ENCODE peak calls at places on chromosomes 13 and 19, in seven cellular contexts. One of them, this sample, is unnamed.

GRCh38 chr19:56678205-56678604 is 6.6 kb upstream of the ZNF835 start:
- DNase-seq in stimulated activated CD8-positive, alpha-beta memory T cell treated with anti-CD3 and anti-CD28 coated beads, Interleukin-4, amount 100 ng/mL, for 24 hours: no peak
- DNase-seq in stimulated activated naive CD4-positive, alpha-beta T cell: no peak
- DNase-seq in nucleus accumbens: peak
- DNase-seq in H54: no peak
- DNase-seq in left ventricle myocardium inferior: no peak
- DNase-seq in hypothalamus: peak
- DNase-seq in this sample: no peak

GRCh38 chr19:49555600-49556411 is 24.6 kb downstream of the NOSIP start:
- DNase-seq in stimulated activated naive CD4-positive, alpha-beta T cell: peak
- DNase-seq in left ventricle myocardium inferior: peak
- DNase-seq in nucleus accumbens: no peak
- DNase-seq in hypothalamus: no peak
- DNase-seq in stimulated activated CD8-positive, alpha-beta memory T cell treated with anti-CD3 and anti-CD28 coated beads, Interleukin-4, amount 100 ng/mL, for 24 hours: no peak
- DNase-seq in H54: peak
- DNase-seq in this sample: no peak

GRCh38 chr19:42601811-42602443 is 7.2 kb upstream of the CEACAM8 start:
- DNase-seq in H54: peak
- DNase-seq in stimulated activated naive CD4-positive, alpha-beta T cell: peak
- DNase-seq in nucleus accumbens: no peak
- DNase-seq in hypothalamus: no peak
- DNase-seq in left ventricle myocardium inferior: no peak
- DNase-seq in stimulated activated CD8-positive, alpha-beta memory T cell treated with anti-CD3 and anti-CD28 coated beads, Interleukin-4, amount 100 ng/mL, for 24 hours: no peak
- DNase-seq in this sample: no peak

GRCh38 chr19:4140237-4140711 is 13.2 kb upstream of the CREB3L3 start:
- DNase-seq in left ventricle myocardium inferior: no peak
- DNase-seq in stimulated activated naive CD4-positive, alpha-beta T cell: peak
- DNase-seq in H54: peak
- DNase-seq in stimulated activated CD8-positive, alpha-beta memory T cell treated with anti-CD3 and anti-CD28 coated beads, Interleukin-4, amount 100 ng/mL, for 24 hours: no peak
- DNase-seq in nucleus accumbens: no peak
- DNase-seq in hypothalamus: no peak
- DNase-seq in this sample: peak

GRCh38 chr19:10193666-10194499 is 870 bp downstream of the DNMT1 start:
- DNase-seq in hypothalamus: no peak
- DNase-seq in nucleus accumbens: no peak
- DNase-seq in stimulated activated CD8-positive, alpha-beta memory T cell treated with anti-CD3 and anti-CD28 coated beads, Interleukin-4, amount 100 ng/mL, for 24 hours: no peak
- DNase-seq in H54: peak
- DNase-seq in stimulated activated naive CD4-positive, alpha-beta T cell: peak
- DNase-seq in left ventricle myocardium inferior: no peak
- DNase-seq in this sample: no peak

GRCh38 chr13:27954406-27954851 is 14.7 kb downstream of the CDX2 start:
- DNase-seq in H54: no peak
- DNase-seq in left ventricle myocardium inferior: no peak
- DNase-seq in stimulated activated CD8-positive, alpha-beta memory T cell treated with anti-CD3 and anti-CD28 coated beads, Interleukin-4, amount 100 ng/mL, for 24 hours: no peak
- DNase-seq in hypothalamus: no peak
- DNase-seq in stimulated activated naive CD4-positive, alpha-beta T cell: no peak
- DNase-seq in nucleus accumbens: no peak
- DNase-seq in this sample: no peak

GRCh38 chr19:48975947-48976847 is 11.1 kb downstream of the FTL start:
- DNase-seq in hypothalamus: no peak
- DNase-seq in left ventricle myocardium inferior: no peak
- DNase-seq in stimulated activated CD8-positive, alpha-beta memory T cell treated with anti-CD3 and anti-CD28 coated beads, Interleukin-4, amount 100 ng/mL, for 24 hours: no peak
- DNase-seq in nucleus accumbens: no peak
- DNase-seq in H54: no peak
- DNase-seq in stimulated activated naive CD4-positive, alpha-beta T cell: peak
- DNase-seq in this sample: no peak

GRCh38 chr19:5536337-5536894 is 31.3 kb downstream of the TINCR start:
- DNase-seq in left ventricle myocardium inferior: peak
- DNase-seq in stimulated activated CD8-positive, alpha-beta memory T cell treated with anti-CD3 and anti-CD28 coated beads, Interleukin-4, amount 100 ng/mL, for 24 hours: no peak
- DNase-seq in stimulated activated naive CD4-positive, alpha-beta T cell: no peak
- DNase-seq in hypothalamus: peak
- DNase-seq in nucleus accumbens: peak
- DNase-seq in H54: no peak
- DNase-seq in this sample: no peak

GRCh38 chr13:63873936-63874335 is 2458.3 kb upstream of the PCDH20 start:
- DNase-seq in H54: no peak
- DNase-seq in left ventricle myocardium inferior: no peak
- DNase-seq in hypothalamus: no peak
- DNase-seq in nucleus accumbens: no peak
- DNase-seq in stimulated activated CD8-positive, alpha-beta memory T cell treated with anti-CD3 and anti-CD28 coated beads, Interleukin-4, amount 100 ng/mL, for 24 hours: no peak
- DNase-seq in stimulated activated naive CD4-positive, alpha-beta T cell: no peak
- DNase-seq in this sample: no peak

GRCh38 chr13:101845501-101846012 is 393.1 kb downstream of the ITGBL1 start:
- DNase-seq in left ventricle myocardium inferior: no peak
- DNase-seq in hypothalamus: no peak
- DNase-seq in stimulated activated naive CD4-positive, alpha-beta T cell: no peak
- DNase-seq in nucleus accumbens: no peak
- DNase-seq in H54: no peak
- DNase-seq in stimulated activated CD8-positive, alpha-beta memory T cell treated with anti-CD3 and anti-CD28 coated beads, Interleukin-4, amount 100 ng/mL, for 24 hours: no peak
- DNase-seq in this sample: no peak

GRCh38 chr13:93847162-93847561 is 620.6 kb downstream of the GPC6 start:
- DNase-seq in stimulated activated CD8-positive, alpha-beta memory T cell treated with anti-CD3 and anti-CD28 coated beads, Interleukin-4, amount 100 ng/mL, for 24 hours: no peak
- DNase-seq in nucleus accumbens: no peak
- DNase-seq in hypothalamus: no peak
- DNase-seq in stimulated activated naive CD4-positive, alpha-beta T cell: no peak
- DNase-seq in left ventricle myocardium inferior: no peak
- DNase-seq in H54: peak
- DNase-seq in this sample: no peak

GRCh38 chr13:64551755-64552154 is 2678.4 kb downstream of the PCDH9 start:
- DNase-seq in nucleus accumbens: no peak
- DNase-seq in hypothalamus: no peak
- DNase-seq in left ventricle myocardium inferior: no peak
- DNase-seq in stimulated activated naive CD4-positive, alpha-beta T cell: no peak
- DNase-seq in H54: no peak
- DNase-seq in stimulated activated CD8-positive, alpha-beta memory T cell treated with anti-CD3 and anti-CD28 coated beads, Interleukin-4, amount 100 ng/mL, for 24 hours: no peak
- DNase-seq in this sample: no peak

GRCh38 chr19:41226053-41226873 is 7.2 kb downstream of the AXL start:
- DNase-seq in hypothalamus: peak
- DNase-seq in left ventricle myocardium inferior: peak
- DNase-seq in nucleus accumbens: peak
- DNase-seq in stimulated activated CD8-positive, alpha-beta memory T cell treated with anti-CD3 and anti-CD28 coated beads, Interleukin-4, amount 100 ng/mL, for 24 hours: peak
- DNase-seq in H54: peak
- DNase-seq in stimulated activated naive CD4-positive, alpha-beta T cell: peak
- DNase-seq in this sample: no peak

GRCh38 chr19:7397687-7398086 is 49.0 kb downstream of the ARHGEF18 start:
- DNase-seq in nucleus accumbens: no peak
- DNase-seq in stimulated activated naive CD4-positive, alpha-beta T cell: no peak
- DNase-seq in H54: peak
- DNase-seq in left ventricle myocardium inferior: no peak
- DNase-seq in hypothalamus: no peak
- DNase-seq in stimulated activated CD8-positive, alpha-beta memory T cell treated with anti-CD3 and anti-CD28 coated beads, Interleukin-4, amount 100 ng/mL, for 24 hours: no peak
- DNase-seq in this sample: no peak

GRCh38 chr19:29724102-29724641 is 9.1 kb upstream of the C19orf12 start:
- DNase-seq in nucleus accumbens: peak
- DNase-seq in stimulated activated CD8-positive, alpha-beta memory T cell treated with anti-CD3 and anti-CD28 coated beads, Interleukin-4, amount 100 ng/mL, for 24 hours: peak
- DNase-seq in hypothalamus: peak
- DNase-seq in left ventricle myocardium inferior: no peak
- DNase-seq in H54: no peak
- DNase-seq in stimulated activated naive CD4-positive, alpha-beta T cell: peak
- DNase-seq in this sample: peak

GRCh38 chr13:24644051-24644450 is 36.2 kb upstream of the ATP12A start:
- DNase-seq in hypothalamus: no peak
- DNase-seq in stimulated activated naive CD4-positive, alpha-beta T cell: no peak
- DNase-seq in stimulated activated CD8-positive, alpha-beta memory T cell treated with anti-CD3 and anti-CD28 coated beads, Interleukin-4, amount 100 ng/mL, for 24 hours: no peak
- DNase-seq in H54: no peak
- DNase-seq in nucleus accumbens: no peak
- DNase-seq in left ventricle myocardium inferior: no peak
- DNase-seq in this sample: no peak

GRCh38 chr19:17841810-17842662 is 5.7 kb downstream of the JAK3 start:
- DNase-seq in left ventricle myocardium inferior: peak
- DNase-seq in nucleus accumbens: peak
- DNase-seq in stimulated activated naive CD4-positive, alpha-beta T cell: peak
- DNase-seq in hypothalamus: peak
- DNase-seq in stimulated activated CD8-positive, alpha-beta memory T cell treated with anti-CD3 and anti-CD28 coated beads, Interleukin-4, amount 100 ng/mL, for 24 hours: peak
- DNase-seq in H54: peak
- DNase-seq in this sample: peak

GRCh38 chr19:13727798-13728197 is 36.5 kb upstream of the MRI1 start:
- DNase-seq in H54: no peak
- DNase-seq in hypothalamus: no peak
- DNase-seq in stimulated activated CD8-positive, alpha-beta memory T cell treated with anti-CD3 and anti-CD28 coated beads, Interleukin-4, amount 100 ng/mL, for 24 hours: no peak
- DNase-seq in stimulated activated naive CD4-positive, alpha-beta T cell: no peak
- DNase-seq in left ventricle myocardium inferior: no peak
- DNase-seq in nucleus accumbens: no peak
- DNase-seq in this sample: no peak

GRCh38 chr13:63864171-63864902 is 2448.7 kb upstream of the PCDH20 start:
- DNase-seq in hypothalamus: no peak
- DNase-seq in left ventricle myocardium inferior: no peak
- DNase-seq in stimulated activated naive CD4-positive, alpha-beta T cell: no peak
- DNase-seq in stimulated activated CD8-positive, alpha-beta memory T cell treated with anti-CD3 and anti-CD28 coated beads, Interleukin-4, amount 100 ng/mL, for 24 hours: no peak
- DNase-seq in H54: no peak
- DNase-seq in nucleus accumbens: no peak
- DNase-seq in this sample: no peak